ENCODE peak calls at places on chromosomes 12 and 14, in five cellular contexts. K is Peyer's patch, T is epithelial cell of esophagus, E is AG10803, N is tibial nerve. D is an unnamed sample.

GRCh38 chr12:12560587-12561304 is 1.9 kb downstream of the DUSP16 start:
- DNase-seq in K (no peak), T (peak; percentile 92), E (peak; percentile 58), N (peak; percentile 63), D (no peak)

GRCh38 chr12:124745891-124746570 is 117.6 kb downstream of the SCARB1 start:
- DNase-seq in K (peak; percentile 80), T (peak; percentile 67), E (peak; percentile 97), N (peak; percentile 91), D (peak; percentile 95)

GRCh38 chr14:32724864-32725550 is 213.7 kb upstream of the NPAS3 start:
- DNase-seq in K (no peak), T (peak; percentile 25), E (peak; percentile 92), N (no peak), D (peak; percentile 66)

GRCh38 chr14:105528197-105528858 is 1.9 kb downstream of the TMEM121 start:
- DNase-seq in K (peak; percentile 83), T (peak; percentile 70), E (peak; percentile 62), N (peak; percentile 67), D (peak; percentile 68)

GRCh38 chr12:31736472-31736871 is 7.7 kb upstream of the AMN1 start:
- DNase-seq in K (no peak), T (peak; percentile 91), E (peak; percentile 83), N (no peak), D (peak; percentile 84)

GRCh38 chr12:53201639-53202038 is 5.4 kb downstream of the ITGB7 start:
- DNase-seq in K (no peak), T (no peak), E (no peak), N (no peak), D (no peak)

GRCh38 chr14:76434220-76434619 is 58.3 kb downstream of the ESRRB start:
- DNase-seq in K (no peak), T (no peak), E (no peak), N (no peak), D (no peak)

GRCh38 chr12:100574262-100575074 is 984 bp downstream of the GAS2L3 start:
- DNase-seq in K (no peak), T (peak; percentile 74), E (no peak), N (no peak), D (peak; percentile 57)

GRCh38 chr12:176321-177181 is 37.4 kb downstream of the SLC6A12 start:
- DNase-seq in K (peak; percentile 84), T (no peak), E (peak; percentile 57), N (no peak), D (peak; percentile 28)

GRCh38 chr12:103751171-103751570 is 89.9 kb downstream of the NT5DC3 start:
- DNase-seq in K (no peak), T (no peak), E (no peak), N (no peak), D (no peak)

GRCh38 chr12:70536650-70537049 is 100.6 kb downstream of the PTPRB start:
- DNase-seq in K (no peak), T (no peak), E (no peak), N (no peak), D (no peak)

GRCh38 chr12:100895197-100895596 is 100.6 kb downstream of the ANO4 start:
- DNase-seq in K (no peak), T (no peak), E (no peak), N (no peak), D (no peak)

GRCh38 chr14:23951590-23952143 is 1.9 kb upstream of the DHRS4 start:
- DNase-seq in K (no peak), T (no peak), E (no peak), N (no peak), D (no peak)

GRCh38 chr12:103799504-103800251 is 41.4 kb downstream of the NT5DC3 start:
- DNase-seq in K (no peak), T (peak; percentile 95), E (peak; percentile 44), N (no peak), D (no peak)

GRCh38 chr12:116161588-116161987 is 115.9 kb downstream of the MED13L start:
- DNase-seq in K (no peak), T (peak; percentile 71), E (no peak), N (no peak), D (peak; percentile 37)

GRCh38 chr12:86445361-86445760 is 189.2 kb upstream of the MGAT4C start:
- DNase-seq in K (no peak), T (no peak), E (no peak), N (no peak), D (no peak)

GRCh38 chr14:29799718-29800117 is 127.9 kb downstream of the PRKD1 start:
- DNase-seq in K (no peak), T (no peak), E (no peak), N (no peak), D (no peak)

GRCh38 chr12:2853626-2854025 is 3.2 kb downstream of the TEX52 start:
- DNase-seq in K (peak; percentile 86), T (peak; percentile 66), E (peak; percentile 75), N (peak; percentile 82), D (peak; percentile 91)

GRCh38 chr14:106843951-106844483 is 1317.6 kb downstream of the TMEM121 start:
- DNase-seq in K (peak; percentile 65), T (no peak), E (no peak), N (peak; percentile 31), D (no peak)

GRCh38 chr12:63098851-63099250 is 52.1 kb downstream of the AVPR1A start:
- DNase-seq in K (no peak), T (no peak), E (no peak), N (no peak), D (no peak)

GRCh38 chr12:38934078-38934584 is 28.7 kb upstream of the CPNE8 start:
- DNase-seq in K (no peak), T (no peak), E (no peak), N (no peak), D (no peak)

GRCh38 chr12:93784339-93785086 is 107.3 kb downstream of the CRADD start:
- DNase-seq in K (no peak), T (no peak), E (peak; percentile 64), N (peak; percentile 81), D (peak; percentile 80)

GRCh38 chr12:64656429-64656828 is 46.1 kb downstream of the RASSF3 start:
- DNase-seq in K (no peak), T (no peak), E (no peak), N (no peak), D (no peak)

GRCh38 chr14:38721822-38722431 is 381.1 kb downstream of the SEC23A start:
- DNase-seq in K (peak; percentile 64), T (peak; percentile 59), E (peak; percentile 48), N (peak; percentile 89), D (peak; percentile 64)

GRCh38 chr14:102140027-102140749 is 491 bp downstream of the WDR20 start:
- DNase-seq in K (peak; percentile 69), T (peak; percentile 55), E (peak; percentile 28), N (peak; percentile 5), D (peak; percentile 51)

GRCh38 chr14:74951443-74952194 is 3.8 kb downstream of the PGF start:
- DNase-seq in K (no peak), T (no peak), E (no peak), N (no peak), D (no peak)

GRCh38 chr12:63846249-63846967 is 1.9 kb downstream of the SRGAP1 start:
- DNase-seq in K (no peak), T (no peak), E (peak; percentile 34), N (no peak), D (peak; percentile 32)

GRCh38 chr14:23441076-23441475 is 5.6 kb upstream of the MYH7 start:
- DNase-seq in K (no peak), T (no peak), E (no peak), N (no peak), D (peak; percentile 7)

GRCh38 chr14:39158222-39158858 is 11.8 kb downstream of the TRAPPC6B start:
- DNase-seq in K (no peak), T (no peak), E (no peak), N (no peak), D (no peak)

GRCh38 chr12:9649532-9649940 is 20.0 kb upstream of the CLEC2D start:
- DNase-seq in K (no peak), T (peak; percentile 29), E (no peak), N (no peak), D (peak; percentile 11)

GRCh38 chr12:23504641-23505399 is 444.6 kb downstream of the SOX5 start:
- DNase-seq in K (no peak), T (peak; percentile 8), E (no peak), N (no peak), D (no peak)

GRCh38 chr12:89345830-89346740 is 6.2 kb downstream of the DUSP6 start:
- DNase-seq in K (no peak), T (peak; percentile 68), E (peak; percentile 59), N (peak; percentile 74), D (peak; percentile 84)

DNA sequence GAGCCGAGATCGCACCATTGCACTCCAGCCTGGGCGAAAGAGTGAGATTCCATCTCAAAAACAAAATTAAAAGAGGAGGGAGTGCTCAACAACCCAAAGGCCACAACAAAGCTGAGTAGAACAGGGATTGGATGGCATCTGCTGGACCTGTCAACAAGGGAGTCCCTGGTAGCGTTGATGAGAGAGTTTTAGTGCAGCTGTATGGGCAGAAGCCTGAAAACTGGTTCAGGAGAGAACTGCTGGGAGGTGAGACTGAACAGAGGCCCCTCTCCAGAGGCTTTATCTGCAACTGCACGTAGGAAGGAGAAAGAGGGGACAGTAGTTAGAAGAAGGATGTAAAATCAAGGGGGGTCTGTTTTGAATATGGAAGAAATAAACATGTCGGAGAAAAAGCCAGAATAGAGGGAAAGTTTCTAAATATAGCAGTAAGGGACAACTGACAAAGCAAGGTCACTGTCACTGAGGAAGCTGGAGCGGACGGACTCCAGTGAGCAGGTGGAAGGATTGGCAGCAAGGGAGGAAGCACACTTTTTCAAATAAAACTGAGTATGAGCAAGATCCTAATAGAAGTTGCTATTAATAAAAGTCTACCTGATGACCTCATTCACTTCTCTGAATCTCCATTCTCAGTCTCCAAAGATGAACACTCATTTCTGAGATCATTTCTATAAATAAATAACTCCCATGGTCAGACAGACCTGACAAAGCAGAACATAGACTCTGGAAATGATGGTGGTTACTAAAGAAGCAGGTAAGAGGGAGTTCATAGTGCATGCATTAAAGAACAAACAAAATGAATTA is 11.8 kb upstream of the ATF1 start:
- DNase-seq in K (no peak), T (peak; percentile 65), E (no peak), N (no peak), D (no peak)
- H3K4me3 ChIP-seq in K (no peak overlapping the region), T (no peak overlapping the region), E (no peak overlapping the region), N (no peak overlapping the region), D (no peak overlapping the region)

GRCh38 chr12:26701604-26702215 is 131.3 kb downstream of the ITPR2 start:
- DNase-seq in K (no peak), T (peak; percentile 58), E (peak; percentile 66), N (peak; percentile 30), D (peak; percentile 67)
- TF ChIP-seq CTCF in K (peak; percentile 58), T (peak; percentile 56), E (peak; percentile 70), N (peak; percentile 51), D (peak; percentile 39)

GRCh38 chr12:1695836-1696670 is 5.2 kb downstream of the ADIPOR2 start:
- DNase-seq in K (no peak), T (no peak), E (no peak), N (no peak), D (no peak)
- H3K4me3 ChIP-seq in K (no peak overlapping the region), T (no peak overlapping the region), E (no peak overlapping the region), N (no peak overlapping the region), D (no peak overlapping the region)

DNA sequence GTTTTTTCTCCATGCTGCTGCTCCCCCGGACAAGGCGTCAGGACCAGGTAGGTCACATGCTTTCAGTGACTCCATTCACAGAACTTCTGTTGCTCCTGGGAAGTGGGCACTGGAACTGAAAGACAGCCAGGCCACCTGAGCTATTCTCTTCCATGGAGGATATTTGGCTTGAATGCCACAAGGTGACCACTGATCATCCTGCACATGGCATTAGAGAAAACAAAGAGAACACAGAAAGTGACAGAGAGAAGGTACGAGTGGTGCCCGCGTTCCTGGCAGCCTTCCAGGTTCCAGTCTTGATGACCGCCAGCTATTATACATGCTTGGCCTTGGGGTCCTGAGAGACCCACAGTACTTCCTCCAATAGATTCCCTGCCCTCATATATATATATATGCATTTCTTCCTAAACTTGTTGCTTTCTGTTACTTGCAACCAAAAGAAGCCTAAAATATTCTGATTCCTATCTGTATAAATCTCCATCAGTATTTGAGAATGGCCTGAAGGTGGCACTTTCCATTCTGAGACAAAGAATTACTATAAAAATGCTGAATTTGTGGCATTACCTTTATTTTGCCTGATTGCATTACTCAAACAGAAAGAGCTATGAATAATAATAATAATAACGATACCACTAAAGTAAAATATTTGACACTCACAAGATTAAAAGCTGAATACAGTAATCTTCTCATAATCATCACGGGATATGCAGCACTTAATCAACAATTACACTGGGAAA is 174.9 kb downstream of the FOXN3 start:
- DNase-seq in K (no peak), T (no peak), E (no peak), N (no peak), D (no peak)
- TF ChIP-seq CTCF in K (no peak), T (no peak), E (peak; percentile 8), N (no peak), D (no peak)

D was measured in foreskin fibroblast.